ENCODE peak calls at places on chromosomes 3 and 15, in ten cellular contexts. Z is NCI-H460; U is SHP77; S is KBM-7; T is A549; X is activated gamma-delta T cell treated with anti-CD3 and anti-CD28 coated beads, Interleukin-2, amount 50 U/mL, for 16 hours; P is activated CD8-positive, alpha-beta memory T cell treated with anti-CD3 and anti-CD28 coated beads for 48 hours; Y is T follicular helper cell; F is foreskin keratinocyte; K is GM20000. G is an unnamed sample.
A peak's percentile ranks its signal among the peaks of the same experiment; 100 is the strongest.

GRCh38 chr15:38252481-38253311 is at the start of gene SPRED1:
- DNase-seq in Z (no peak), U (peak; percentile 55), S (peak; percentile 60), T (no peak), X (peak; percentile 1), P (peak; percentile 9), Y (peak; percentile 1), F (peak; percentile 40), K (peak; percentile 39), G (no peak)

GRCh38 chr15:31273258-31273941 is 53.2 kb upstream of the KLF13 start:
- DNase-seq in Z (no peak), U (no peak), S (no peak), T (no peak), X (no peak), P (no peak), Y (no peak), F (no peak), K (no peak), G (no peak)

GRCh38 chr15:43276563-43277200 is 10.0 kb upstream of the TGM5 start:
- DNase-seq in Z (no peak), U (no peak), S (no peak), T (no peak), X (no peak), P (no peak), Y (no peak), F (no peak), K (no peak), G (no peak)

GRCh38 chr3:33915796-33916589 is 117.6 kb downstream of the PDCD6IP start:
- DNase-seq in Z (no peak), U (peak; percentile 17), S (peak; percentile 65), T (peak; percentile 69), X (no peak), P (no peak), Y (no peak), F (peak; percentile 50), K (peak; percentile 28), G (no peak)

GRCh38 chr3:5227812-5228211 is 40.3 kb downstream of the EDEM1 start:
- DNase-seq in Z (no peak), U (no peak), S (no peak), T (no peak), X (no peak), P (no peak), Y (no peak), F (no peak), K (no peak), G (no peak)

GRCh38 chr15:82146990-82147461 is 101.2 kb upstream of the MEX3B start:
- DNase-seq in Z (peak; percentile 6), U (no peak), S (no peak), T (peak; percentile 49), X (no peak), P (no peak), Y (no peak), F (peak; percentile 93), K (no peak), G (peak; percentile 59)

GRCh38 chr15:93587046-93587445 is 498.0 kb upstream of the RGMA start:
- DNase-seq in Z (no peak), U (no peak), S (no peak), T (no peak), X (no peak), P (no peak), Y (no peak), F (no peak), K (no peak), G (no peak)

GRCh38 chr15:79474252-79474651 is 42.1 kb downstream of the MINAR1 start:
- DNase-seq in Z (no peak), U (no peak), S (no peak), T (no peak), X (no peak), P (no peak), Y (no peak), F (peak; percentile 34), K (no peak), G (no peak)

GRCh38 chr15:78873796-78874761 is 1.4 kb downstream of the MORF4L1 start:
- DNase-seq in Z (no peak), U (peak; percentile 0), S (peak; percentile 59), T (peak; percentile 35), X (no peak), P (no peak), Y (peak; percentile 26), F (no peak), K (no peak), G (no peak)

GRCh38 chr3:27568393-27568792 is 84.2 kb upstream of the SLC4A7 start:
- DNase-seq in Z (no peak), U (no peak), S (no peak), T (no peak), X (no peak), P (no peak), Y (no peak), F (peak; percentile 68), K (no peak), G (no peak)

GRCh38 chr3:158791259-158791920 is 10.5 kb upstream of the MFSD1 start:
- DNase-seq in Z (peak; percentile 60), U (peak; percentile 62), S (peak; percentile 74), T (peak; percentile 76), X (no peak), P (no peak), Y (peak; percentile 7), F (peak; percentile 47), K (peak; percentile 63), G (no peak)

GRCh38 chr3:178310833-178311380 is 225.3 kb upstream of the KCNMB2 start:
- DNase-seq in Z (no peak), U (no peak), S (no peak), T (no peak), X (no peak), P (no peak), Y (no peak), F (no peak), K (no peak), G (no peak)

GRCh38 chr3:155232605-155233004 is 60.9 kb downstream of the STRIT1 start:
- DNase-seq in Z (no peak), U (peak; percentile 27), S (no peak), T (peak; percentile 6), X (no peak), P (no peak), Y (no peak), F (peak; percentile 64), K (no peak), G (peak; percentile 78)

GRCh38 chr3:153246805-153247204 is 84.8 kb downstream of the RAP2B start:
- DNase-seq in Z (no peak), U (no peak), S (no peak), T (no peak), X (no peak), P (no peak), Y (no peak), F (peak; percentile 32), K (no peak), G (no peak)

GRCh38 chr15:92663250-92663951 is 7.8 kb upstream of the FAM174B start:
- DNase-seq in Z (no peak), U (no peak), S (no peak), T (no peak), X (no peak), P (no peak), Y (no peak), F (no peak), K (peak; percentile 76), G (no peak)

GRCh38 chr3:195040773-195041520 is 230.0 kb downstream of the XXYLT1 start:
- DNase-seq in Z (no peak), U (no peak), S (no peak), T (no peak), X (no peak), P (no peak), Y (no peak), F (peak; percentile 38), K (no peak), G (peak; percentile 12)

GRCh38 chr3:43584043-43584826 is 37.6 kb downstream of the ANO10 start:
- DNase-seq in Z (no peak), U (no peak), S (peak; percentile 12), T (no peak), X (no peak), P (no peak), Y (no peak), F (no peak), K (no peak), G (no peak)

GRCh38 chr15:59688383-59688887 is 685 bp downstream of the BNIP2 start:
- DNase-seq in Z (peak; percentile 30), U (peak; percentile 20), S (peak; percentile 66), T (peak; percentile 72), X (no peak), P (no peak), Y (peak; percentile 7), F (peak; percentile 56), K (no peak), G (no peak)

GRCh38 chr3:107235923-107236315 is 141.3 kb upstream of the CCDC54 start:
- DNase-seq in Z (peak; percentile 60), U (peak; percentile 65), S (peak; percentile 61), T (peak; percentile 69), X (peak; percentile 28), P (no peak), Y (peak; percentile 25), F (peak; percentile 87), K (peak; percentile 75), G (peak; percentile 48)

GRCh38 chr15:80436511-80437307 is 32.5 kb downstream of the ARNT2 start:
- DNase-seq in Z (no peak), U (no peak), S (no peak), T (peak; percentile 77), X (no peak), P (no peak), Y (no peak), F (peak; percentile 83), K (no peak), G (peak; percentile 79)

GRCh38 chr3:195859061-195859845 is 47.5 kb upstream of the MUC4 start:
- DNase-seq in Z (peak; percentile 40), U (no peak), S (peak; percentile 79), T (peak; percentile 52), X (peak; percentile 67), P (peak; percentile 79), Y (peak; percentile 59), F (peak; percentile 48), K (peak; percentile 89), G (no peak)

G was measured in kidney epithelial cell.